ENCODE peak calls at places on chromosome 21, in ten cellular contexts. One of them, this sample, is unnamed.

GRCh38 chr21:42315296-42315891 is at the start of gene TFF3:
- DNase-seq in PC-3: peak; percentile 25
- DNase-seq in ovary: no peak
- DNase-seq in tibial nerve: no peak
- DNase-seq in upper lobe of right lung: peak; percentile 60
- DNase-seq in GM23248: no peak
- DNase-seq in CD8-positive, alpha-beta memory T cell: no peak
- DNase-seq in AG04450: no peak
- DNase-seq in psoas muscle: no peak
- DNase-seq in uterus: peak; percentile 23
- DNase-seq in this sample: no peak

GRCh38 chr21:44012474-44013379 is 618 bp downstream of the TRAPPC10 start:
- DNase-seq in PC-3: peak; percentile 32
- DNase-seq in ovary: peak; percentile 68
- DNase-seq in tibial nerve: no peak
- DNase-seq in upper lobe of right lung: peak; percentile 90
- DNase-seq in GM23248: peak; percentile 71
- DNase-seq in CD8-positive, alpha-beta memory T cell: peak; percentile 86
- DNase-seq in AG04450: no peak
- DNase-seq in psoas muscle: peak; percentile 72
- DNase-seq in uterus: peak; percentile 41
- DNase-seq in this sample: peak; percentile 73

GRCh38 chr21:31397515-31397926 is 53.5 kb upstream of the TIAM1 start:
- DNase-seq in PC-3: no peak
- DNase-seq in ovary: no peak
- DNase-seq in tibial nerve: no peak
- DNase-seq in upper lobe of right lung: no peak
- DNase-seq in GM23248: no peak
- DNase-seq in CD8-positive, alpha-beta memory T cell: no peak
- DNase-seq in AG04450: no peak
- DNase-seq in psoas muscle: no peak
- DNase-seq in uterus: no peak
- DNase-seq in this sample: no peak

GRCh38 chr21:41931041-41931451 is 22.8 kb downstream of the C2CD2 start:
- DNase-seq in PC-3: no peak
- DNase-seq in ovary: no peak
- DNase-seq in tibial nerve: no peak
- DNase-seq in upper lobe of right lung: no peak
- DNase-seq in GM23248: no peak
- DNase-seq in CD8-positive, alpha-beta memory T cell: no peak
- DNase-seq in AG04450: no peak
- DNase-seq in psoas muscle: no peak
- DNase-seq in uterus: no peak
- DNase-seq in this sample: no peak

GRCh38 chr21:10418649-10419048 is 102.7 kb upstream of the TPTE start:
- DNase-seq in PC-3: no peak
- DNase-seq in ovary: no peak
- DNase-seq in tibial nerve: no peak
- DNase-seq in upper lobe of right lung: no peak
- DNase-seq in GM23248: no peak
- DNase-seq in CD8-positive, alpha-beta memory T cell: no peak
- DNase-seq in AG04450: no peak
- DNase-seq in psoas muscle: no peak
- DNase-seq in uterus: no peak
- DNase-seq in this sample: no peak

GRCh38 chr21:21345296-21345695 is 347.1 kb downstream of the NCAM2 start:
- DNase-seq in PC-3: no peak
- DNase-seq in ovary: no peak
- DNase-seq in tibial nerve: no peak
- DNase-seq in upper lobe of right lung: no peak
- DNase-seq in GM23248: no peak
- DNase-seq in CD8-positive, alpha-beta memory T cell: no peak
- DNase-seq in AG04450: no peak
- DNase-seq in psoas muscle: no peak
- DNase-seq in uterus: no peak
- DNase-seq in this sample: no peak

GRCh38 chr21:33198346-33199135 is 31.2 kb upstream of the IFNAR2 start:
- DNase-seq in PC-3: no peak
- DNase-seq in ovary: no peak
- DNase-seq in tibial nerve: peak; percentile 50
- DNase-seq in upper lobe of right lung: no peak
- DNase-seq in GM23248: peak; percentile 67
- DNase-seq in CD8-positive, alpha-beta memory T cell: no peak
- DNase-seq in AG04450: no peak
- DNase-seq in psoas muscle: peak; percentile 51
- DNase-seq in uterus: no peak
- DNase-seq in this sample: no peak

GRCh38 chr21:24032709-24033232 is 1574.5 kb downstream of the MRPL39 start:
- DNase-seq in PC-3: no peak
- DNase-seq in ovary: no peak
- DNase-seq in tibial nerve: no peak
- DNase-seq in upper lobe of right lung: no peak
- DNase-seq in GM23248: no peak
- DNase-seq in CD8-positive, alpha-beta memory T cell: no peak
- DNase-seq in AG04450: no peak
- DNase-seq in psoas muscle: no peak
- DNase-seq in uterus: no peak
- DNase-seq in this sample: no peak

GRCh38 chr21:39106881-39107462 is 76.3 kb downstream of the PSMG1 start:
- DNase-seq in PC-3: no peak
- DNase-seq in ovary: no peak
- DNase-seq in tibial nerve: no peak
- DNase-seq in upper lobe of right lung: no peak
- DNase-seq in GM23248: no peak
- DNase-seq in CD8-positive, alpha-beta memory T cell: no peak
- DNase-seq in AG04450: no peak
- DNase-seq in psoas muscle: no peak
- DNase-seq in uterus: no peak
- DNase-seq in this sample: no peak

GRCh38 chr21:39105341-39105765 is 77.9 kb downstream of the PSMG1 start:
- DNase-seq in PC-3: no peak
- DNase-seq in ovary: no peak
- DNase-seq in tibial nerve: no peak
- DNase-seq in upper lobe of right lung: no peak
- DNase-seq in GM23248: no peak
- DNase-seq in CD8-positive, alpha-beta memory T cell: no peak
- DNase-seq in AG04450: no peak
- DNase-seq in psoas muscle: no peak
- DNase-seq in uterus: no peak
- DNase-seq in this sample: no peak

GRCh38 chr21:39103689-39104088 is 79.6 kb downstream of the PSMG1 start:
- DNase-seq in PC-3: no peak
- DNase-seq in ovary: no peak
- DNase-seq in tibial nerve: no peak
- DNase-seq in upper lobe of right lung: no peak
- DNase-seq in GM23248: peak; percentile 46
- DNase-seq in CD8-positive, alpha-beta memory T cell: no peak
- DNase-seq in AG04450: no peak
- DNase-seq in psoas muscle: no peak
- DNase-seq in uterus: no peak
- DNase-seq in this sample: no peak

GRCh38 chr21:39105836-39106235 is 77.4 kb downstream of the PSMG1 start:
- DNase-seq in PC-3: no peak
- DNase-seq in ovary: no peak
- DNase-seq in tibial nerve: no peak
- DNase-seq in upper lobe of right lung: no peak
- DNase-seq in GM23248: no peak
- DNase-seq in CD8-positive, alpha-beta memory T cell: no peak
- DNase-seq in AG04450: no peak
- DNase-seq in psoas muscle: no peak
- DNase-seq in uterus: no peak
- DNase-seq in this sample: no peak

DNA sequence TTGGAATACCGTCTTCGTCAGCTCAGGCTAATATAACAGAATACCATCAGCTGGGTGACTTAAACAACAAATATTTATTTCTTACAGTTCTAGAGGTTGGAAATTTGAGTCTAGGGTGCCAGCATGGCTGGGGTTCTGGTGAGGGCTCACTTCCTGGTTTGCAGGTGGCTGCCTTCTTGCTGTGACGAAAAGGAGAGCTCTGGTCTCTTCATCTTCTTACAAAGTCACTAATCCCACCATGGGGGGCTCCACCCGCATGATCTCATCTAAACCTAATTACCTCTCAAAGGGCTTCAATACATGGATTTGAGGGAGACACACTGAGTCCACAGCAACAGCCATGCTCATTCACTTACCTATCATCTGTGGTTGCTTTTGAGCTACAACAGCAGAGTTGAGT is 78.3 kb downstream of the PSMG1 start:
- DNase-seq in PC-3: no peak
- DNase-seq in ovary: no peak
- DNase-seq in tibial nerve: no peak
- DNase-seq in upper lobe of right lung: no peak
- DNase-seq in GM23248: no peak
- DNase-seq in CD8-positive, alpha-beta memory T cell: no peak
- DNase-seq in AG04450: no peak
- DNase-seq in psoas muscle: no peak
- DNase-seq in uterus: no peak
- DNase-seq in this sample: no peak
- H3K27ac ChIP-seq in PC-3: no peak overlapping the region
- H3K27ac ChIP-seq in ovary: no peak overlapping the region
- H3K27ac ChIP-seq in tibial nerve: peak overlapping the region; percentile 62
- H3K27ac ChIP-seq in upper lobe of right lung: peak overlapping the region; percentile 60
- H3K27ac ChIP-seq in GM23248: peak overlapping the region; percentile 29
- H3K27ac ChIP-seq in CD8-positive, alpha-beta memory T cell: no peak overlapping the region
- H3K27ac ChIP-seq in AG04450: peak overlapping the region; percentile 73
- H3K27ac ChIP-seq in psoas muscle: peak overlapping the region; percentile 67
- H3K27ac ChIP-seq in uterus: peak overlapping the region; percentile 59
- H3K27ac ChIP-seq in this sample: no peak overlapping the region

GRCh38 chr21:38999148-38999547 is 184.1 kb downstream of the PSMG1 start:
- DNase-seq in PC-3: no peak
- DNase-seq in ovary: no peak
- DNase-seq in tibial nerve: no peak
- DNase-seq in upper lobe of right lung: no peak
- DNase-seq in GM23248: peak; percentile 47
- DNase-seq in CD8-positive, alpha-beta memory T cell: no peak
- DNase-seq in AG04450: no peak
- DNase-seq in psoas muscle: no peak
- DNase-seq in uterus: no peak
- DNase-seq in this sample: no peak

GRCh38 chr21:38996355-38996754 is 186.9 kb downstream of the PSMG1 start:
- DNase-seq in PC-3: no peak
- DNase-seq in ovary: no peak
- DNase-seq in tibial nerve: no peak
- DNase-seq in upper lobe of right lung: no peak
- DNase-seq in GM23248: no peak
- DNase-seq in CD8-positive, alpha-beta memory T cell: no peak
- DNase-seq in AG04450: no peak
- DNase-seq in psoas muscle: no peak
- DNase-seq in uterus: no peak
- DNase-seq in this sample: no peak

GRCh38 chr21:38997051-38997450 is 186.2 kb downstream of the PSMG1 start:
- DNase-seq in PC-3: no peak
- DNase-seq in ovary: no peak
- DNase-seq in tibial nerve: no peak
- DNase-seq in upper lobe of right lung: no peak
- DNase-seq in GM23248: no peak
- DNase-seq in CD8-positive, alpha-beta memory T cell: no peak
- DNase-seq in AG04450: no peak
- DNase-seq in psoas muscle: no peak
- DNase-seq in uterus: no peak
- DNase-seq in this sample: no peak

GRCh38 chr21:38995755-38996154 is 187.5 kb downstream of the PSMG1 start:
- DNase-seq in PC-3: no peak
- DNase-seq in ovary: no peak
- DNase-seq in tibial nerve: no peak
- DNase-seq in upper lobe of right lung: no peak
- DNase-seq in GM23248: no peak
- DNase-seq in CD8-positive, alpha-beta memory T cell: no peak
- DNase-seq in AG04450: no peak
- DNase-seq in psoas muscle: no peak
- DNase-seq in uterus: no peak
- DNase-seq in this sample: no peak

DNA sequence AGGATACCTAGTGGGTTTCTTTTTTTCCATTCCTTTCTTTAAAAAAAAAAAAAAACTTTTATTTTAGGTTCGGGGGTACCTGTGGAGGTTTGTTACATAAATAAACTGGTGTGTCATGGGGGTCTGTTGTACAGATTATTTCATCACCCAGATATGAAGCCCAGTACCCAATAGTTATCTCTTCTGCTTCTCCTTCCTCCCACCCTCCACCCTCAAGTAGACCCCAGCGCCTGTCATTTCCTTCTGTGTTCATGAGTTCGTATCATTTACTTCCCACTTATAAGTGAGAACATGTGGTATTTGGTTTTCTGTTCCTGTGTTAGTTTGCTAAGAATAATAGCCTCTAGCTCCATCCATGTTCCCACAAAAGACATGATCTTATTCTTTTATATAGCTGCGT is 185.5 kb downstream of the PSMG1 start:
- DNase-seq in PC-3: no peak
- DNase-seq in ovary: no peak
- DNase-seq in tibial nerve: no peak
- DNase-seq in upper lobe of right lung: no peak
- DNase-seq in GM23248: no peak
- DNase-seq in CD8-positive, alpha-beta memory T cell: no peak
- DNase-seq in AG04450: no peak
- DNase-seq in psoas muscle: no peak
- DNase-seq in uterus: no peak
- DNase-seq in this sample: no peak
- H3K27ac ChIP-seq in PC-3: no peak overlapping the region
- H3K27ac ChIP-seq in ovary: no peak overlapping the region
- H3K27ac ChIP-seq in tibial nerve: no peak overlapping the region
- H3K27ac ChIP-seq in upper lobe of right lung: no peak overlapping the region
- H3K27ac ChIP-seq in GM23248: no peak overlapping the region
- H3K27ac ChIP-seq in CD8-positive, alpha-beta memory T cell: no peak overlapping the region
- H3K27ac ChIP-seq in AG04450: no peak overlapping the region
- H3K27ac ChIP-seq in psoas muscle: no peak overlapping the region
- H3K27ac ChIP-seq in uterus: no peak overlapping the region
- H3K27ac ChIP-seq in this sample: no peak overlapping the region

GRCh38 chr21:38639782-38640750 is 141.8 kb upstream of the ERG start:
- DNase-seq in PC-3: no peak
- DNase-seq in ovary: no peak
- DNase-seq in tibial nerve: no peak
- DNase-seq in upper lobe of right lung: no peak
- DNase-seq in GM23248: no peak
- DNase-seq in CD8-positive, alpha-beta memory T cell: no peak
- DNase-seq in AG04450: no peak
- DNase-seq in psoas muscle: no peak
- DNase-seq in uterus: no peak
- DNase-seq in this sample: no peak

GRCh38 chr21:38649120-38649519 is 150.8 kb upstream of the ERG start:
- DNase-seq in PC-3: no peak
- DNase-seq in ovary: no peak
- DNase-seq in tibial nerve: no peak
- DNase-seq in upper lobe of right lung: no peak
- DNase-seq in GM23248: peak; percentile 16
- DNase-seq in CD8-positive, alpha-beta memory T cell: no peak
- DNase-seq in AG04450: no peak
- DNase-seq in psoas muscle: no peak
- DNase-seq in uterus: no peak
- DNase-seq in this sample: no peak

GRCh38 chr21:38643404-38644023 is 145.2 kb upstream of the ERG start:
- DNase-seq in PC-3: no peak
- DNase-seq in ovary: no peak
- DNase-seq in tibial nerve: no peak
- DNase-seq in upper lobe of right lung: no peak
- DNase-seq in GM23248: no peak
- DNase-seq in CD8-positive, alpha-beta memory T cell: no peak
- DNase-seq in AG04450: no peak
- DNase-seq in psoas muscle: no peak
- DNase-seq in uterus: no peak
- DNase-seq in this sample: no peak

GRCh38 chr21:38646213-38646837 is 148.0 kb upstream of the ERG start:
- DNase-seq in PC-3: peak; percentile 72
- DNase-seq in ovary: no peak
- DNase-seq in tibial nerve: no peak
- DNase-seq in upper lobe of right lung: no peak
- DNase-seq in GM23248: peak; percentile 96
- DNase-seq in CD8-positive, alpha-beta memory T cell: no peak
- DNase-seq in AG04450: no peak
- DNase-seq in psoas muscle: no peak
- DNase-seq in uterus: no peak
- DNase-seq in this sample: no peak

GRCh38 chr21:38645282-38645681 is 147.0 kb upstream of the ERG start:
- DNase-seq in PC-3: peak; percentile 76
- DNase-seq in ovary: no peak
- DNase-seq in tibial nerve: no peak
- DNase-seq in upper lobe of right lung: no peak
- DNase-seq in GM23248: peak; percentile 98
- DNase-seq in CD8-positive, alpha-beta memory T cell: no peak
- DNase-seq in AG04450: peak; percentile 34
- DNase-seq in psoas muscle: no peak
- DNase-seq in uterus: no peak
- DNase-seq in this sample: no peak
- H3K27ac ChIP-seq in PC-3: peak overlapping the region; percentile 60
- H3K27ac ChIP-seq in ovary: no peak overlapping the region
- H3K27ac ChIP-seq in tibial nerve: no peak overlapping the region
- H3K27ac ChIP-seq in upper lobe of right lung: no peak overlapping the region
- H3K27ac ChIP-seq in GM23248: peak overlapping the region; percentile 82
- H3K27ac ChIP-seq in CD8-positive, alpha-beta memory T cell: no peak overlapping the region
- H3K27ac ChIP-seq in AG04450: no peak overlapping the region
- H3K27ac ChIP-seq in psoas muscle: no peak overlapping the region
- H3K27ac ChIP-seq in uterus: no peak overlapping the region
- H3K27ac ChIP-seq in this sample: no peak overlapping the region

GRCh38 chr21:46081022-46081861 is 16.7 kb upstream of the COL6A2 start:
- DNase-seq in PC-3: peak; percentile 55
- DNase-seq in ovary: peak; percentile 24
- DNase-seq in tibial nerve: no peak
- DNase-seq in upper lobe of right lung: peak; percentile 54
- DNase-seq in GM23248: peak; percentile 82
- DNase-seq in CD8-positive, alpha-beta memory T cell: peak; percentile 35
- DNase-seq in AG04450: no peak
- DNase-seq in psoas muscle: no peak
- DNase-seq in uterus: no peak
- DNase-seq in this sample: no peak
- H3K27ac ChIP-seq in PC-3: peak overlapping the region; percentile 81
- H3K27ac ChIP-seq in ovary: no peak overlapping the region
- H3K27ac ChIP-seq in tibial nerve: no peak overlapping the region
- H3K27ac ChIP-seq in upper lobe of right lung: no peak overlapping the region
- H3K27ac ChIP-seq in GM23248: peak overlapping the region; percentile 93
- H3K27ac ChIP-seq in CD8-positive, alpha-beta memory T cell: no peak overlapping the region
- H3K27ac ChIP-seq in AG04450: no peak overlapping the region
- H3K27ac ChIP-seq in psoas muscle: no peak overlapping the region
- H3K27ac ChIP-seq in uterus: peak overlapping the region; percentile 48
- H3K27ac ChIP-seq in this sample: no peak overlapping the region

This sample was measured in CD4-positive, alpha-beta memory T cell.